ENCODE peak calls at places on chromosomes 2 and 18, in five cellular contexts. B, E, C, R and D are unnamed samples.

GRCh38 chr2:25266399-25266798 is 75.3 kb downstream of the DNMT3A start:
- DNase-seq in R (no peak), E (no peak), C (no peak), B (no peak), D (no peak)

GRCh38 chr18:78659748-78660147 is 319.9 kb upstream of the SALL3 start:
- DNase-seq in B (no peak), E (no peak), C (peak; percentile 75), R (no peak), D (peak; percentile 32)

GRCh38 chr18:12336251-12336650 is 28.2 kb downstream of the TUBB6 start:
- DNase-seq in R (peak; percentile 13), C (no peak), E (no peak), B (no peak), D (no peak)

GRCh38 chr2:72953976-72954375 is 36.7 kb downstream of the EMX1 start:
- DNase-seq in B (no peak), E (no peak), C (peak; percentile 25), R (no peak), D (no peak)

GRCh38 chr18:22684268-22684667 is 248.9 kb upstream of the RBBP8 start:
- DNase-seq in B (no peak), R (no peak), C (no peak), E (no peak), D (no peak)

GRCh38 chr18:46452820-46453219 is 204.2 kb downstream of the LOXHD1 start:
- DNase-seq in B (no peak), C (no peak), R (no peak), E (no peak), D (no peak)

GRCh38 chr2:133968446-133968845 is 285.4 kb upstream of the MGAT5 start:
- DNase-seq in C (no peak), R (no peak), B (no peak), E (no peak), D (no peak)

GRCh38 chr2:128474962-128475361 is 156.3 kb upstream of the HS6ST1 start:
- DNase-seq in R (peak; percentile 58), E (no peak), B (no peak), C (no peak), D (no peak)

GRCh38 chr18:35005963-35006577 is 35.1 kb upstream of the MAPRE2 start:
- DNase-seq in E (no peak), B (no peak), C (no peak), R (no peak), D (no peak)

GRCh38 chr18:44732604-44733003 is 51.9 kb downstream of the SETBP1 start:
- DNase-seq in R (no peak), E (no peak), B (no peak), C (no peak), D (no peak)

GRCh38 chr18:67359868-67360838 is 156.4 kb downstream of the DSEL start:
- DNase-seq in B (no peak), C (no peak), R (no peak), E (peak; percentile 58), D (no peak)

GRCh38 chr18:13483316-13484270 is 242.8 kb downstream of the FAM210A start:
- DNase-seq in B (no peak), R (no peak), C (no peak), E (no peak), D (no peak)

GRCh38 chr2:140804682-140805235 is 1326.1 kb downstream of the LRP1B start:
- DNase-seq in R (no peak), E (no peak), B (no peak), C (no peak), D (no peak)

GRCh38 chr2:190697421-190697820 is 48.5 kb downstream of the NAB1 start:
- DNase-seq in E (no peak), B (no peak), R (no peak), C (no peak), D (no peak)

GRCh38 chr2:6443424-6443823 is 422.3 kb downstream of the CMPK2 start:
- DNase-seq in E (no peak), C (no peak), B (no peak), R (no peak), D (no peak)

GRCh38 chr18:70672581-70672980 is 383.7 kb downstream of the SOCS6 start:
- DNase-seq in E (no peak), C (no peak), R (no peak), B (no peak), D (no peak)

GRCh38 chr2:26462511-26463251 is 15.2 kb downstream of the OTOF start:
- DNase-seq in R (no peak), C (no peak), E (peak; percentile 80), B (no peak), D (no peak)

GRCh38 chr2:106192752-106193490 is 1.2 kb downstream of the UXS1 start:
- DNase-seq in C (no peak), B (peak; percentile 85), E (no peak), R (no peak), D (no peak)

GRCh38 chr2:12762976-12763375 is 46.2 kb downstream of the TRIB2 start:
- DNase-seq in C (no peak), B (no peak), E (no peak), R (no peak), D (no peak)

GRCh38 chr18:61337527-61337926 is 4.3 kb downstream of the CDH20 start:
- DNase-seq in B (no peak), C (no peak), R (no peak), E (no peak), D (no peak)

GRCh38 chr2:206736935-206737334 is 18.7 kb upstream of the DYTN start:
- DNase-seq in E (no peak), B (no peak), R (no peak), C (no peak), D (no peak)

GRCh38 chr2:35462226-35462983 is 893.2 kb upstream of the CRIM1 start:
- DNase-seq in B (no peak), C (no peak), E (no peak), R (no peak), D (no peak)

GRCh38 chr2:225989809-225990208 is 590.3 kb downstream of the NYAP2 start:
- DNase-seq in E (no peak), C (no peak), R (no peak), B (no peak), D (no peak)

GRCh38 chr18:8507361-8507760 is 101.9 kb upstream of the RAB12 start:
- DNase-seq in C (no peak), B (no peak), E (no peak), R (no peak), D (no peak)

GRCh38 chr2:114642371-114642770 is 199.9 kb downstream of the DPP10 start:
- DNase-seq in E (no peak), B (no peak), C (no peak), R (no peak), D (no peak)

GRCh38 chr18:74284501-74285004 is 7.2 kb downstream of the CYB5A start:
- DNase-seq in R (no peak), E (no peak), C (no peak), B (no peak), D (no peak)

GRCh38 chr18:31626409-31626808 is 34.7 kb downstream of the TTR start:
- DNase-seq in B (no peak), C (no peak), E (no peak), R (no peak), D (no peak)

GRCh38 chr2:121212661-121213325 is 72.2 kb downstream of the TFCP2L1 start:
- DNase-seq in E (peak; percentile 31), C (peak; percentile 61), B (no peak), R (no peak), D (no peak)

GRCh38 chr2:234544659-234545611 is 48.1 kb upstream of the ARL4C start:
- DNase-seq in R (peak; percentile 84), E (peak; percentile 72), C (peak; percentile 84), B (peak; percentile 77), D (peak; percentile 71)

GRCh38 chr2:43219383-43220228 is 6.8 kb downstream of the ZFP36L2 start:
- DNase-seq in R (no peak), C (peak; percentile 96), E (peak; percentile 93), B (peak; percentile 96), D (peak; percentile 40)

DNA sequence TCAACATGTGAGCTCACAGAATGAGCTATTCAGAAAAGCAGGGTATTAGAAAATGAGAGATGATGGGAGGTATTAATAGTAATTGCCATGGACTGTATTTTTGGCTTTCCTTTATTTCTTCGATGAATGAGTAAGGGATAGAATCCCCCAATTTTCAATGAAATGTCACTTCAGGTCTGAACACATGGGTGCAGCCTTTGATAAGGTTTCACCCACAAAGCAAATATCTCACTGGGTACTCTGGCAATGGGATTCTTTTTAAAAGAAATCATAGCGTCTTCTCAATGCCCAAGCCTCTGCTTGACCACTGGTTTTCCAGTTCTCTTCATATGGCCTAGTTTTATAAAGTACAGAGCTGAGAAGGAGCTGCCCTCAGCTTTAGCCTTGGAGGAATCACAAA is 610.5 kb upstream of the FANCL start:
- DNase-seq in R (no peak), B (no peak), E (no peak), C (no peak), D (no peak)
- TF ChIP-seq CTCF in R (no peak), B (no peak), E (no peak), C (no peak), D (no peak)

DNA sequence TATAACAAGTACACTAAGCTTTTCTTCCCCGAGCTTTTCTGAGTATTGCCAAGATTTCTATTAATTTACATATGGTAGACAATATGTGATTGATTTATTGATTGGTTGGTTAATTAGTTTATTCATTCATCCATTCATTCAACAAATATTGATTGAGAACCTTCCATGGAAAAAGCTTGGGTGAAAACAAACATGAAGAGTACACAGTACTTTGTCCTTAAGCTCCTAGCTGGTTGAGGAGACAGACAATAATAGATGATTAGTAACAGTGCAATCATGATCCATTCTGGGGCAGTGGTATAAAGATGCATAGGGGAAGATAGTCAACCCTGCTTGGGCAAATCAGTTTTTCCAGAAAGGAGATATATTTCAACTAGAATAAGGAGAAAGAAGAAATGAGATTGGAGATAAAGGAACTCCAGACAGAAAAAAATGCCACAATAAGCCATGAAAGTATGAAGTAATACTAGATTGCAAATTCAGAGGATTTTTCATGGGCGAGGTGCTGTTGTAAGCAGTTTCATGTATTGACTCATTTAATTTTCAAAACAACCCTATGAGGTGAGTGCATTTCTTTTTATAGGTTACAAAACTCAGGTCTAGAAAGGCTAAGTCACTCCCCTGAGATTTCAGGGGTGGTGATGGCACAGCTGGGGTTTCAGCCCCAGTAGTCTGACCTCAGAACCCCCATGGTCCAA is 129.5 kb downstream of the RND3 start:
- DNase-seq in R (no peak), E (no peak), B (no peak), C (no peak), D (no peak)
- TF ChIP-seq CTCF in R (no peak), E (no peak), B (no peak), C (no peak), D (no peak)

GRCh38 chr18:33210575-33211189 is 229.8 kb downstream of the CCDC178 start:
- DNase-seq in B (no peak), E (no peak), C (no peak), R (no peak), D (no peak)
- TF ChIP-seq CTCF in B (peak; percentile 48), E (no peak), C (peak; percentile 25), R (peak; percentile 84), D (peak; percentile 85)

DNA sequence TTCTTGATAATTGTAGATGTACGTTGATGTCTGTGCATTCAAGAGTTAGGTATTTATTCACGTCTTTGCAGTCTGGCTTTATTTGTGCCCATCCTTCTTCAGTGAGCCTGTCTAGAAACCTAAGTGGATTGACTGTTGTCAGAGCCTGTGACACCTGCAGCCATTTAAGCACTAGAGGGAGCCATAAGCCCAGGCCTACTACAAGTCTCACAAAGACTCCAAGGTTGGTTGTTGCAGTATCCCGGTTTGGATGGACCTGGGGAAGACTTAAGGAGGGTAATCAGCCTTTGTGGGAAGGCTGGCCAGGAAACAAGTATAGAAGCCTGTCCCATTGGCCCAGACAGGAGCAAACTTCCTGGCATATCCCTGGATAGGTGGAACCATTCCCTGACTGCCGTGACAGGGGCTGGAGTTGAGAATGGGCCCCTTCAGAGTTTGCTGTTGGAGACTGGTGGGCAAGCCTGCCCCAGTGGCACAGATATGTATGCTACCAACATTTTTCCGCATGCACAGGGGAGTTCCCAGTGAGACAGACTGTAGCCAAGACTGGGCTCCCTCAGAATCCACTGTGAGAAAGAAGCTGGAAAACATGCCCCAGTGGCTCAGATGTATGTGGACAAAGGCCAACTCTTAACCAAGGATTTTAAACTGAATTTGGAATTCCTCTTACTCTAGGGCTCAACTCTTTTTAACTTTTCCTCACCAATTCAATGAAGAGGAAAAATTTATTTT is 9.3 kb upstream of the LRRC30 start:
- DNase-seq in E (peak; percentile 55), C (no peak), B (no peak), R (no peak), D (peak; percentile 39)
- TF ChIP-seq CTCF in E (peak; percentile 81), C (peak; percentile 51), B (peak; percentile 72), R (peak; percentile 90), D (peak; percentile 83)